ENCODE peak calls at places on chromosomes 4 and X, in nine cellular contexts. One of them, this sample, is unnamed.

GRCh38 chr4:15681067-15681371 is 608 bp upstream of the FAM200B start:
- DNase-seq in astrocyte of the spinal cord: no peak
- DNase-seq in endothelial cell: no peak
- DNase-seq in choroid plexus epithelial cell: no peak
- DNase-seq in lower leg skin: no peak
- DNase-seq in MCF 10A: no peak
- DNase-seq in hepatocyte: no peak
- DNase-seq in breast epithelium: no peak
- DNase-seq in pancreas: no peak
- DNase-seq in this sample: no peak

GRCh38 chrX:65488496-65488895 is 46.1 kb downstream of the LAS1L start:
- DNase-seq in hepatocyte: no peak
- DNase-seq in MCF 10A: peak
- DNase-seq in breast epithelium: no peak
- DNase-seq in endothelial cell: no peak
- DNase-seq in lower leg skin: no peak
- DNase-seq in pancreas: no peak
- DNase-seq in choroid plexus epithelial cell: peak
- DNase-seq in astrocyte of the spinal cord: no peak
- DNase-seq in this sample: peak

GRCh38 chr4:69800599-69800998 is 40.2 kb upstream of the SULT1B1 start:
- DNase-seq in hepatocyte: no peak
- DNase-seq in pancreas: no peak
- DNase-seq in choroid plexus epithelial cell: peak
- DNase-seq in lower leg skin: no peak
- DNase-seq in MCF 10A: peak
- DNase-seq in astrocyte of the spinal cord: peak
- DNase-seq in breast epithelium: no peak
- DNase-seq in endothelial cell: no peak
- DNase-seq in this sample: no peak

GRCh38 chr4:166675411-166675810 is 558.9 kb downstream of the SPOCK3 start:
- DNase-seq in astrocyte of the spinal cord: peak
- DNase-seq in choroid plexus epithelial cell: peak
- DNase-seq in pancreas: no peak
- DNase-seq in endothelial cell: no peak
- DNase-seq in hepatocyte: peak
- DNase-seq in lower leg skin: no peak
- DNase-seq in MCF 10A: peak
- DNase-seq in breast epithelium: no peak
- DNase-seq in this sample: peak

GRCh38 chrX:340121-340520 is 21.5 kb upstream of the GTPBP6 start:
- DNase-seq in choroid plexus epithelial cell: no peak
- DNase-seq in hepatocyte: no peak
- DNase-seq in pancreas: no peak
- DNase-seq in endothelial cell: no peak
- DNase-seq in astrocyte of the spinal cord: no peak
- DNase-seq in lower leg skin: no peak
- DNase-seq in MCF 10A: no peak
- DNase-seq in breast epithelium: no peak
- DNase-seq in this sample: no peak

GRCh38 chr4:77009511-77010120 is 60.1 kb downstream of the SEPTIN11 start:
- DNase-seq in pancreas: no peak
- DNase-seq in hepatocyte: no peak
- DNase-seq in MCF 10A: no peak
- DNase-seq in astrocyte of the spinal cord: no peak
- DNase-seq in breast epithelium: no peak
- DNase-seq in choroid plexus epithelial cell: no peak
- DNase-seq in lower leg skin: no peak
- DNase-seq in endothelial cell: no peak
- DNase-seq in this sample: no peak

GRCh38 chrX:68894513-68895338 is 65.9 kb downstream of the EFNB1 start:
- DNase-seq in MCF 10A: peak
- DNase-seq in lower leg skin: peak
- DNase-seq in endothelial cell: peak
- DNase-seq in breast epithelium: peak
- DNase-seq in choroid plexus epithelial cell: peak
- DNase-seq in pancreas: peak
- DNase-seq in astrocyte of the spinal cord: peak
- DNase-seq in hepatocyte: peak
- DNase-seq in this sample: peak

GRCh38 chrX:1554469-1555210 is 17.7 kb upstream of the P2RY8 start:
- DNase-seq in pancreas: no peak
- DNase-seq in lower leg skin: peak
- DNase-seq in endothelial cell: no peak
- DNase-seq in MCF 10A: no peak
- DNase-seq in hepatocyte: no peak
- DNase-seq in breast epithelium: no peak
- DNase-seq in astrocyte of the spinal cord: no peak
- DNase-seq in choroid plexus epithelial cell: no peak
- DNase-seq in this sample: no peak

GRCh38 chr4:47468686-47469365 is 5.3 kb upstream of the COMMD8 start:
- DNase-seq in astrocyte of the spinal cord: peak
- DNase-seq in hepatocyte: no peak
- DNase-seq in pancreas: no peak
- DNase-seq in endothelial cell: no peak
- DNase-seq in choroid plexus epithelial cell: peak
- DNase-seq in lower leg skin: no peak
- DNase-seq in MCF 10A: no peak
- DNase-seq in breast epithelium: no peak
- DNase-seq in this sample: peak

GRCh38 chr4:188573104-188573503 is 433.9 kb downstream of the TRIML1 start:
- DNase-seq in choroid plexus epithelial cell: no peak
- DNase-seq in breast epithelium: no peak
- DNase-seq in endothelial cell: no peak
- DNase-seq in MCF 10A: no peak
- DNase-seq in pancreas: no peak
- DNase-seq in astrocyte of the spinal cord: no peak
- DNase-seq in lower leg skin: no peak
- DNase-seq in hepatocyte: no peak
- DNase-seq in this sample: no peak

GRCh38 chrX:37995428-37995827 is 10.9 kb upstream of the SYTL5 start:
- DNase-seq in choroid plexus epithelial cell: no peak
- DNase-seq in endothelial cell: no peak
- DNase-seq in MCF 10A: no peak
- DNase-seq in breast epithelium: no peak
- DNase-seq in pancreas: no peak
- DNase-seq in hepatocyte: no peak
- DNase-seq in lower leg skin: no peak
- DNase-seq in astrocyte of the spinal cord: no peak
- DNase-seq in this sample: no peak
- TF ChIP-seq CTCF in choroid plexus epithelial cell: no peak
- TF ChIP-seq CTCF in endothelial cell: no peak
- TF ChIP-seq CTCF in MCF 10A: no peak
- TF ChIP-seq CTCF in breast epithelium: no peak
- TF ChIP-seq CTCF in pancreas: no peak
- TF ChIP-seq CTCF in hepatocyte: no peak
- TF ChIP-seq CTCF in lower leg skin: no peak
- TF ChIP-seq CTCF in astrocyte of the spinal cord: no peak
- TF ChIP-seq CTCF in this sample: no peak

GRCh38 chr4:123783936-123784335 is 387.3 kb downstream of the SPRY1 start:
- DNase-seq in choroid plexus epithelial cell: no peak
- DNase-seq in breast epithelium: no peak
- DNase-seq in endothelial cell: no peak
- DNase-seq in MCF 10A: no peak
- DNase-seq in lower leg skin: no peak
- DNase-seq in astrocyte of the spinal cord: peak
- DNase-seq in pancreas: no peak
- DNase-seq in hepatocyte: no peak
- DNase-seq in this sample: no peak

GRCh38 chr4:123786159-123786915 is 389.7 kb downstream of the SPRY1 start:
- DNase-seq in astrocyte of the spinal cord: peak
- DNase-seq in endothelial cell: no peak
- DNase-seq in hepatocyte: no peak
- DNase-seq in breast epithelium: no peak
- DNase-seq in lower leg skin: no peak
- DNase-seq in MCF 10A: no peak
- DNase-seq in choroid plexus epithelial cell: no peak
- DNase-seq in pancreas: no peak
- DNase-seq in this sample: no peak

GRCh38 chr4:123785515-123785914 is 388.9 kb downstream of the SPRY1 start:
- DNase-seq in astrocyte of the spinal cord: peak
- DNase-seq in choroid plexus epithelial cell: peak
- DNase-seq in endothelial cell: no peak
- DNase-seq in breast epithelium: peak
- DNase-seq in hepatocyte: no peak
- DNase-seq in MCF 10A: peak
- DNase-seq in lower leg skin: peak
- DNase-seq in pancreas: no peak
- DNase-seq in this sample: peak

GRCh38 chr4:123783091-123783765 is 386.6 kb downstream of the SPRY1 start:
- DNase-seq in MCF 10A: no peak
- DNase-seq in hepatocyte: no peak
- DNase-seq in breast epithelium: no peak
- DNase-seq in choroid plexus epithelial cell: no peak
- DNase-seq in pancreas: no peak
- DNase-seq in endothelial cell: no peak
- DNase-seq in astrocyte of the spinal cord: peak
- DNase-seq in lower leg skin: no peak
- DNase-seq in this sample: peak

DNA sequence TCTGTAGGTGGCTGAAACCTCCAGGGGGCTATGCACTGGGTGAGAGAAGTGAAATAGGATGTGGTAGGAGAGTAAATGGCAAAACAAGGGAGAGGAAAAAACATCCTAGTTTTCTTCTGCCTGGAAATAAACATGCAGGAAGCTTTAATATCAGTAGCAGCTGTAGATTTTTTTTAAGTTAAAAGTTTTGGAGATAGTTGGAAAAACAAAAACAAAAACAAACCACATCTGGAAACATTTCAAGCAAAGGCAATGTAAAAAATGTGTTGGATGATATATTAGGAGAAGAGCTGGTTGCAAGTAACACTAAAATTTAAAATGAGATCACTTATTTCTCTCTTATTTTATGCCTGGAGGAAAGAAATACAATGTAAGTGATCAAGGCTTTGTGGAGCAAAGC is 388.0 kb downstream of the SPRY1 start:
- DNase-seq in breast epithelium: no peak
- DNase-seq in hepatocyte: no peak
- DNase-seq in lower leg skin: no peak
- DNase-seq in endothelial cell: no peak
- DNase-seq in pancreas: no peak
- DNase-seq in MCF 10A: no peak
- DNase-seq in choroid plexus epithelial cell: no peak
- DNase-seq in astrocyte of the spinal cord: no peak
- DNase-seq in this sample: peak
- TF ChIP-seq CTCF in breast epithelium: no peak
- TF ChIP-seq CTCF in hepatocyte: no peak
- TF ChIP-seq CTCF in lower leg skin: no peak
- TF ChIP-seq CTCF in endothelial cell: no peak
- TF ChIP-seq CTCF in pancreas: no peak
- TF ChIP-seq CTCF in MCF 10A: no peak
- TF ChIP-seq CTCF in choroid plexus epithelial cell: peak
- TF ChIP-seq CTCF in astrocyte of the spinal cord: no peak
- TF ChIP-seq CTCF in this sample: no peak

GRCh38 chr4:175509320-175509719 is 302.7 kb downstream of the GPM6A start:
- DNase-seq in pancreas: no peak
- DNase-seq in choroid plexus epithelial cell: peak
- DNase-seq in MCF 10A: peak
- DNase-seq in lower leg skin: no peak
- DNase-seq in breast epithelium: no peak
- DNase-seq in astrocyte of the spinal cord: no peak
- DNase-seq in hepatocyte: no peak
- DNase-seq in endothelial cell: peak
- DNase-seq in this sample: no peak
- TF ChIP-seq CTCF in pancreas: no peak
- TF ChIP-seq CTCF in choroid plexus epithelial cell: peak
- TF ChIP-seq CTCF in MCF 10A: no peak
- TF ChIP-seq CTCF in lower leg skin: no peak
- TF ChIP-seq CTCF in breast epithelium: no peak
- TF ChIP-seq CTCF in astrocyte of the spinal cord: peak
- TF ChIP-seq CTCF in hepatocyte: no peak
- TF ChIP-seq CTCF in endothelial cell: no peak
- TF ChIP-seq CTCF in this sample: no peak

GRCh38 chr4:4574052-4574451 is 32.2 kb upstream of the STX18 start:
- DNase-seq in astrocyte of the spinal cord: no peak
- DNase-seq in pancreas: no peak
- DNase-seq in endothelial cell: no peak
- DNase-seq in breast epithelium: no peak
- DNase-seq in choroid plexus epithelial cell: no peak
- DNase-seq in hepatocyte: no peak
- DNase-seq in lower leg skin: no peak
- DNase-seq in MCF 10A: no peak
- DNase-seq in this sample: no peak

GRCh38 chr4:4572821-4573220 is 31.0 kb upstream of the STX18 start:
- DNase-seq in endothelial cell: no peak
- DNase-seq in hepatocyte: no peak
- DNase-seq in astrocyte of the spinal cord: no peak
- DNase-seq in breast epithelium: no peak
- DNase-seq in lower leg skin: no peak
- DNase-seq in pancreas: no peak
- DNase-seq in MCF 10A: no peak
- DNase-seq in choroid plexus epithelial cell: peak
- DNase-seq in this sample: no peak

GRCh38 chr4:4574792-4575191 is 32.9 kb upstream of the STX18 start:
- DNase-seq in breast epithelium: no peak
- DNase-seq in choroid plexus epithelial cell: peak
- DNase-seq in pancreas: peak
- DNase-seq in astrocyte of the spinal cord: peak
- DNase-seq in lower leg skin: no peak
- DNase-seq in hepatocyte: peak
- DNase-seq in endothelial cell: no peak
- DNase-seq in MCF 10A: peak
- DNase-seq in this sample: peak

GRCh38 chr4:4577359-4577875 is 35.6 kb upstream of the STX18 start:
- DNase-seq in endothelial cell: no peak
- DNase-seq in pancreas: no peak
- DNase-seq in breast epithelium: no peak
- DNase-seq in MCF 10A: no peak
- DNase-seq in hepatocyte: no peak
- DNase-seq in astrocyte of the spinal cord: no peak
- DNase-seq in choroid plexus epithelial cell: no peak
- DNase-seq in lower leg skin: no peak
- DNase-seq in this sample: no peak

DNA sequence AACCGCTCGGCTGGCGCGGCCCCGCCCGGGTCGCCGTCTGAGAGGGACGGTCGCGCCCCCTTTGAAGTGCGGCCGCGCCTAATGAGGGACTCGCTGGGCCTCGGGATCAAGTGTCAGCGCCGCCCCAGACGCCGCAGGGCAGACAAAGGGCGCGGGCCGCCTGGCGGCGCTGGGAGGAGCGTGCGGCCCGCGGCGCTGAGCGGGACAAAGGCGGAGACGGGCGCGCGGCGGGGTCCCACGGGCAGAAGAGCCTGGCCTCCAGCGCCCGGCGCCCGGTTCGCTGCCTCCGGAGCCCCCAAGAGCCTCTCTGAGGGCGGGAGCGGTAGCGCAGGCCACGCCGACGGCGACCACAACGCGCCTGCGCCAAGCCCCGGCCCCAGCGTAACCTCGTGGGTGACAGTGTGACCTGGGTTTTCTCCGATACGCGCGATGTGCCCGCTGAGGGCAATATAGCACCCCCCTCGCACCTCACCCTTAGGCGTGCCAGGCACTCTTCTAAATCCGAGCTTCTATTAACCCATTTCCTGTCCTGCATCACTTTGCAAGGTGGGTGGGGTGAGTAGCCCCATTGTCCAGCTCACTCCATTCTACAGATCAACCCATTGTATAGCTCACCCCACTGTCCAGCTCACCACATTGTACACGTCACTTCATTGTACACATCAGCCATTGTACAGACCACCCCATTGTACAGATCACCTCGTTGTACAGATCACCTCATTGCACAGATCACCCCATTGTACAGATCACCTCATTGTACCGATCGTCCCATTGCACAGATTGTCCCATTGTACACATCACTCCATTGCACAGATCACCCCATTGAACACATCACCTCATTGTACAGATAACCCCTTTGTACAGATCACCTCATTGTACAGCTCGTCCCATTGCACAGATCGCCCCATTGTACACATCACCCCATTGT is 33.7 kb upstream of the STX18 start:
- DNase-seq in hepatocyte: peak
- DNase-seq in lower leg skin: peak
- DNase-seq in astrocyte of the spinal cord: peak
- DNase-seq in endothelial cell: peak
- DNase-seq in MCF 10A: peak
- DNase-seq in pancreas: peak
- DNase-seq in choroid plexus epithelial cell: peak
- DNase-seq in breast epithelium: no peak
- DNase-seq in this sample: peak
- TF ChIP-seq CTCF in hepatocyte: no peak
- TF ChIP-seq CTCF in lower leg skin: no peak
- TF ChIP-seq CTCF in astrocyte of the spinal cord: peak
- TF ChIP-seq CTCF in endothelial cell: peak
- TF ChIP-seq CTCF in MCF 10A: peak
- TF ChIP-seq CTCF in pancreas: peak
- TF ChIP-seq CTCF in choroid plexus epithelial cell: peak
- TF ChIP-seq CTCF in breast epithelium: no peak
- TF ChIP-seq CTCF in this sample: peak

This sample was measured in fibroblast of villous mesenchyme.